ENCODE peak calls at places on chromosomes 1 and 21, in eight cellular contexts. T is HL-60; H is effector CD8-positive, alpha-beta T cell; R is left ventricle myocardium inferior; Z is NCI-H1694; M is stimulated activated naive CD4-positive, alpha-beta T cell; N is activated CD8-positive, alpha-beta T cell treated with anti-CD3 and anti-CD28 coated beads for 36 hours; O is Calu3. I is an unnamed sample.

GRCh38 chr1:234509457-234510328 is 30.7 kb upstream of the TARBP1 start:
- DNase-seq in M (no peak), O (no peak), H (no peak), T (no peak), Z (no peak), R (no peak), N (no peak), I (no peak)

GRCh38 chr1:2474933-2475371 is 1.1 kb upstream of the PLCH2 start:
- DNase-seq in H (no peak), Z (no peak), M (no peak), T (no peak), O (no peak), N (no peak), R (no peak), I (no peak)

GRCh38 chr1:19759740-19760089 is 40.0 kb downstream of the TMCO4 start:
- DNase-seq in N (no peak), Z (no peak), R (no peak), M (no peak), H (no peak), O (peak; percentile 15), T (no peak), I (no peak)

GRCh38 chr1:17603091-17603841 is 63.8 kb downstream of the ARHGEF10L start:
- DNase-seq in N (no peak), T (no peak), H (no peak), M (no peak), Z (no peak), R (no peak), O (no peak), I (no peak)

GRCh38 chr1:51926171-51926812 is 47.8 kb upstream of the NRDC start:
- DNase-seq in R (no peak), T (peak; percentile 3), M (no peak), Z (no peak), N (peak; percentile 18), H (no peak), O (no peak), I (peak; percentile 45)

GRCh38 chr1:8424539-8425116 is 106.7 kb downstream of the SLC45A1 start:
- DNase-seq in R (peak; percentile 43), M (peak; percentile 47), Z (no peak), O (peak; percentile 44), H (no peak), N (peak; percentile 68), T (peak; percentile 72), I (peak; percentile 72)

GRCh38 chr21:15224346-15225086 is 159.7 kb upstream of the NRIP1 start:
- DNase-seq in T (no peak), R (no peak), H (no peak), N (no peak), O (peak; percentile 20), M (no peak), Z (no peak), I (no peak)

GRCh38 chr1:47575855-47576757 is 138.3 kb downstream of the FOXD2 start:
- DNase-seq in N (no peak), Z (no peak), T (no peak), H (no peak), O (no peak), M (no peak), R (no peak), I (no peak)

GRCh38 chr1:55285849-55286248 is 70.7 kb upstream of the USP24 start:
- DNase-seq in T (no peak), N (no peak), M (no peak), R (no peak), Z (no peak), H (no peak), O (no peak), I (peak; percentile 11)

GRCh38 chr1:8911416-8912309 is 33.2 kb upstream of the ENO1 start:
- DNase-seq in R (no peak), H (no peak), O (no peak), N (no peak), T (no peak), M (no peak), Z (no peak), I (no peak)

GRCh38 chr1:162709870-162710269 is 77.6 kb downstream of the DDR2 start:
- DNase-seq in M (no peak), O (no peak), H (no peak), Z (no peak), R (no peak), T (no peak), N (no peak), I (no peak)

GRCh38 chr21:31731112-31731801 is 661 bp downstream of the SCAF4 start:
- DNase-seq in O (peak; percentile 8), H (peak; percentile 42), T (no peak), M (peak; percentile 77), N (peak; percentile 64), R (peak; percentile 40), Z (no peak), I (peak; percentile 54)

GRCh38 chr1:80582980-80583379 is 1217.8 kb upstream of the ADGRL2 start:
- DNase-seq in O (no peak), Z (peak; percentile 28), M (no peak), R (no peak), H (no peak), T (no peak), N (no peak), I (no peak)

GRCh38 chr1:240464099-240464498 is 147.9 kb downstream of the GREM2 start:
- DNase-seq in H (no peak), M (no peak), Z (no peak), N (no peak), T (no peak), R (no peak), O (no peak), I (no peak)

GRCh38 chr21:36474591-36474990 is 5.3 kb downstream of the CLDN14 start:
- DNase-seq in M (no peak), R (no peak), O (no peak), H (no peak), T (no peak), N (no peak), Z (no peak), I (no peak)

I was measured in GM12865.